ENCODE peak calls at places on chromosomes 1 and 21, in seven cellular contexts. F is AG04450, N is neural progenitor cell, V is testis, S is retinal pigment epithelial cell, B is left ventricle myocardium inferior, Z is GM06990. A is an unnamed sample.

GRCh38 chr1:145782166-145783099 is 41.5 kb downstream of the RNF115 start:
- DNase-seq in F (peak; percentile 69), N (no peak), V (no peak), S (peak; percentile 42), B (no peak), Z (no peak), A (peak; percentile 71)

GRCh38 chr1:211335507-211336157 is 9.0 kb downstream of the TRAF5 start:
- DNase-seq in F (no peak), N (no peak), V (no peak), S (no peak), B (no peak), Z (peak; percentile 60), A (no peak)

GRCh38 chr1:79128726-79129125 is 122.2 kb upstream of the ADGRL4 start:
- DNase-seq in F (peak; percentile 73), N (no peak), V (no peak), S (peak; percentile 24), B (no peak), Z (no peak), A (peak; percentile 71)

GRCh38 chr1:119291611-119292206 is 76.9 kb upstream of the HAO2 start:
- DNase-seq in F (no peak), N (no peak), V (no peak), S (no peak), B (no peak), Z (no peak), A (no peak)

GRCh38 chr1:168362991-168363390 is 82.3 kb downstream of the TBX19 start:
- DNase-seq in F (no peak), N (no peak), V (no peak), S (no peak), B (no peak), Z (no peak), A (no peak)

GRCh38 chr1:20233394-20233793 is 47.1 kb upstream of the PLA2G2C start:
- DNase-seq in F (no peak), N (peak; percentile 29), V (no peak), S (no peak), B (no peak), Z (no peak), A (peak; percentile 21)

GRCh38 chr1:162485236-162485635 is 12.4 kb upstream of the UHMK1 start:
- DNase-seq in F (no peak), N (no peak), V (no peak), S (no peak), B (no peak), Z (no peak), A (no peak)

GRCh38 chr21:17463441-17463840 is 49.4 kb upstream of the CXADR start:
- DNase-seq in F (peak; percentile 76), N (peak; percentile 64), V (peak; percentile 74), S (peak; percentile 100), B (no peak), Z (no peak), A (peak; percentile 55)

GRCh38 chr1:30378991-30379581 is 344.3 kb downstream of the MATN1 start:
- DNase-seq in F (peak; percentile 20), N (peak; percentile 23), V (peak; percentile 51), S (no peak), B (no peak), Z (no peak), A (peak; percentile 41)

GRCh38 chr1:12147116-12147753 is 19.6 kb upstream of the TNFRSF1B start:
- DNase-seq in F (no peak), N (no peak), V (no peak), S (no peak), B (no peak), Z (no peak), A (no peak)

GRCh38 chr1:57897581-57897980 is 473.7 kb upstream of the DAB1 start:
- DNase-seq in F (no peak), N (no peak), V (no peak), S (no peak), B (no peak), Z (no peak), A (no peak)

GRCh38 chr1:220326578-220326977 is 54.3 kb upstream of the RAB3GAP2 start:
- DNase-seq in F (no peak), N (no peak), V (no peak), S (peak; percentile 57), B (no peak), Z (no peak), A (no peak)

GRCh38 chr1:242318140-242318539 is 206.4 kb downstream of the PLD5 start:
- DNase-seq in F (no peak), N (peak; percentile 5), V (no peak), S (no peak), B (no peak), Z (no peak), A (no peak)

GRCh38 chr1:29548091-29548490 is 311.8 kb downstream of the PTPRU start:
- DNase-seq in F (no peak), N (no peak), V (peak; percentile 3), S (no peak), B (no peak), Z (no peak), A (no peak)

GRCh38 chr1:205228052-205228451 is 306 bp downstream of the TMCC2 start:
- DNase-seq in F (no peak), N (no peak), V (no peak), S (no peak), B (no peak), Z (no peak), A (no peak)

GRCh38 chr1:205230965-205231364 is 3.2 kb downstream of the TMCC2 start:
- DNase-seq in F (no peak), N (no peak), V (no peak), S (no peak), B (no peak), Z (no peak), A (no peak)

GRCh38 chr1:205229916-205230700 is 2.4 kb downstream of the TMCC2 start:
- DNase-seq in F (no peak), N (no peak), V (no peak), S (no peak), B (no peak), Z (no peak), A (no peak)

GRCh38 chr1:205227584-205228006 is at the start of gene TMCC2:
- DNase-seq in F (peak; percentile 66), N (peak; percentile 99), V (peak; percentile 93), S (peak; percentile 46), B (peak; percentile 91), Z (peak; percentile 90), A (peak; percentile 84)

DNA sequence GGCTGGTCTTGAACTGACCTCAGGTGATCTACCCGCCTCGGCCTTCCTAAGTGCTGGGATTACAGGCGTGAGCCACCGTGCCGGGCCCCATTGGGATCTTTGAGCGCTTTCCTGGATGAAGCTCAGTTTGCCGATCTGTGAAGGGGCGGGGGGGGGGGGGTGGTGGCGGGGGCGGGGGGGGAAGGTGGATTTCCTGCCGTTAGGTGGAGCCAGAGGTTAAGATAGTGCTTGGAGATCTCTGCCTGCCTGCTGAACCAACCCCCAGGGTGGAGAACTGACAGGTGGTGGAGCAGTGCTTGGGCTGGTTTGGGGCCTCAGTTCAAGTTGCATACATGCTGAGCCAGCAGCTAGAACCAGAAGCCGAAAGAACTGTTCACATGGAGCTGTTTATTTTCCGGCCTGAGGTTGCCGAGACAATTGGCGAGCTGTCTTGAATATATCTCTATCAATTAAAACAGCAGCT is 1.7 kb downstream of the TMCC2 start:
- DNase-seq in F (no peak), N (peak; percentile 82), V (peak; percentile 47), S (peak; percentile 31), B (no peak), Z (peak; percentile 63), A (peak; percentile 59)
- H3K4me3 ChIP-seq in F (peak overlapping the region; percentile 75), N (peak overlapping the region; percentile 90), V (peak overlapping the region; percentile 61), S (peak overlapping the region; percentile 71), B (peak overlapping the region; percentile 77), Z (peak overlapping the region; percentile 63), A (peak overlapping the region; percentile 25)

GRCh38 chr21:41043008-41043407 is 125.0 kb upstream of the BACE2 start:
- DNase-seq in F (no peak), N (no peak), V (no peak), S (no peak), B (no peak), Z (no peak), A (no peak)

GRCh38 chr21:41048141-41048540 is 119.8 kb upstream of the BACE2 start:
- DNase-seq in F (no peak), N (no peak), V (no peak), S (no peak), B (no peak), Z (no peak), A (no peak)

GRCh38 chr21:41048636-41049035 is 119.3 kb upstream of the BACE2 start:
- DNase-seq in F (no peak), N (no peak), V (no peak), S (no peak), B (no peak), Z (no peak), A (no peak)

DNA sequence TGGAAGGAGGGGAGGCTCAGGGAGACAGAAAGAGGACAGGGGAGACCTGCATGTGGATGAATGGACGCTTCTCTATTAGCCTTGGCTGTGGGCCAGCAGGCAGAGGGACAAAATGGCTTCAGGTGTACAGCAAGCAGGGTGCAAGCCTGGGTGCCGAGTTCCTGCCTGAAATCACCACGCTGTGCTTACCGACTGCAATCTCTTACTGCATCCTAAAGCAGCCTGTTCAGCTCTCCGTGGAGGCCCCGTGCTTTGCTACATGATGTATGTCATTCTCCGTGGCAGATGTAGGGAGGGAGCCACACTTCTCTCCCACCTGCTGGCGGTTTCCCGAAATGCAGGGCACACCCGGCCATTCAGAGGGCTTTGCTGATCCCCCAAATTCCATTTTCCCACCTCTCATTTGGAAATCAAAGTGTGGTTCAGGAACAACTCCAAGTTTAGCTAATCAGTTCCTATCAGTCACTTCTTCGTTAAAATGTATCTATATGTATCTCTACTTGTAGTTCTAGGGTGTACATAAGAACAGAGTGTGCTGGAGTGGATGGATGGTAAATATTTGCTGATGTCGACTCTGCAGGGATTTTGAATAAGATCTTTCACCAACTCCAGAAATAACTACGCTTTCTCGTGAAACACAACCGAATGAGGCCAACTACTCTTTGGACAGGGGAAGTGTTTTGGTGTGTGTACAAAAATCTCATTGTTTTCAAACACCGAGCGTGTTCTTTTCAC is 122.3 kb upstream of the BACE2 start:
- DNase-seq in F (no peak), N (peak; percentile 68), V (peak; percentile 69), S (no peak), B (no peak), Z (no peak), A (no peak)
- TF ChIP-seq CTCF in F (no peak), N (peak; percentile 63), V (peak; percentile 35), S (peak; percentile 54), B (peak; percentile 54), Z (no peak), A (no peak)

GRCh38 chr1:59368007-59368670 is 71.2 kb downstream of the FGGY start:
- DNase-seq in F (no peak), N (no peak), V (no peak), S (peak; percentile 10), B (no peak), Z (no peak), A (peak; percentile 84)

GRCh38 chr1:59366352-59366751 is 69.5 kb downstream of the FGGY start:
- DNase-seq in F (no peak), N (no peak), V (no peak), S (no peak), B (no peak), Z (no peak), A (peak; percentile 72)

GRCh38 chr1:59361766-59362165 is 64.9 kb downstream of the FGGY start:
- DNase-seq in F (no peak), N (no peak), V (no peak), S (no peak), B (peak; percentile 29), Z (no peak), A (peak; percentile 20)

GRCh38 chr1:59364012-59364411 is 67.1 kb downstream of the FGGY start:
- DNase-seq in F (no peak), N (no peak), V (no peak), S (no peak), B (no peak), Z (no peak), A (no peak)

GRCh38 chr1:59367269-59368006 is 70.5 kb downstream of the FGGY start:
- DNase-seq in F (peak; percentile 82), N (peak; percentile 34), V (peak; percentile 83), S (peak; percentile 83), B (peak; percentile 70), Z (no peak), A (peak; percentile 97)
- H3K4me3 ChIP-seq in F (no peak overlapping the region), N (no peak overlapping the region), V (no peak overlapping the region), S (peak overlapping the region; percentile 11), B (no peak overlapping the region), Z (no peak overlapping the region), A (no peak overlapping the region)

GRCh38 chr1:164440222-164440621 is 118.8 kb upstream of the PBX1 start:
- DNase-seq in F (no peak), N (peak; percentile 49), V (peak; percentile 25), S (peak; percentile 31), B (peak; percentile 16), Z (no peak), A (peak; percentile 43)
- TF ChIP-seq CTCF in F (peak; percentile 44), N (peak; percentile 44), V (no peak), S (peak; percentile 68), B (peak; percentile 70), Z (no peak), A (peak; percentile 60)

A was measured in fibroblast of villous mesenchyme.